ENCODE peak calls at places on chromosome 19, in nine cellular contexts. P is CD4-positive, alpha-beta memory T cell; D is uterus; C is transverse colon; S is left ventricle myocardium inferior; Y is heart left ventricle; L is cardiac muscle cell; T is tibial artery; I is MM.1S. Z is an unnamed sample.

GRCh38 chr19:7817801-7818200 is 12.2 kb upstream of the EVI5L start:
- DNase-seq in T (no peak), C (no peak), I (no peak), P (no peak), L (no peak), D (no peak), S (no peak), Y (no peak), Z (no peak)

GRCh38 chr19:29517946-29518345 is 7.8 kb upstream of the VSTM2B start:
- DNase-seq in C (no peak), T (no peak), Y (peak; percentile 17), S (no peak), D (no peak), P (no peak), L (no peak), I (no peak), Z (no peak)

GRCh38 chr19:44707794-44708193 is 8.8 kb downstream of the CEACAM16 start:
- DNase-seq in C (no peak), Y (no peak), D (no peak), I (no peak), S (no peak), T (no peak), P (no peak), L (no peak), Z (no peak)

GRCh38 chr19:1408300-1409203 is 1.2 kb downstream of the DAZAP1 start:
- DNase-seq in Y (no peak), I (peak; percentile 59), L (peak; percentile 62), C (peak; percentile 55), P (peak; percentile 74), S (peak; percentile 59), T (no peak), D (no peak), Z (peak; percentile 80)

GRCh38 chr19:19488041-19488874 is 27.1 kb downstream of the TSSK6 start:
- DNase-seq in S (no peak), D (peak; percentile 39), I (no peak), P (no peak), C (peak; percentile 60), Y (no peak), L (peak; percentile 45), T (no peak), Z (no peak)

GRCh38 chr19:2055871-2056809 is 5.1 kb upstream of the MKNK2 start:
- DNase-seq in C (peak; percentile 74), D (peak; percentile 90), T (peak; percentile 82), I (no peak), Y (peak; percentile 74), S (peak; percentile 71), L (peak; percentile 84), P (no peak), Z (no peak)

GRCh38 chr19:13252569-13253335 is 102.5 kb downstream of the IER2 start:
- DNase-seq in L (no peak), S (no peak), P (no peak), T (no peak), D (no peak), Y (no peak), C (no peak), I (no peak), Z (no peak)

GRCh38 chr19:42965204-42965603 is 28.2 kb upstream of the PSG7 start:
- DNase-seq in L (no peak), P (no peak), S (no peak), T (no peak), I (no peak), Y (no peak), D (no peak), C (no peak), Z (no peak)

GRCh38 chr19:28744014-28744413 is 468.9 kb downstream of the UQCRFS1 start:
- DNase-seq in D (no peak), Y (no peak), I (no peak), P (no peak), C (no peak), T (no peak), S (no peak), L (no peak), Z (no peak)

GRCh38 chr19:46385636-46386035 is 27.7 kb downstream of the CCDC8 start:
- DNase-seq in S (no peak), I (no peak), D (no peak), Y (no peak), T (no peak), C (no peak), L (no peak), P (no peak), Z (no peak)

GRCh38 chr19:3501780-3502179 is 1.3 kb upstream of the DOHH start:
- DNase-seq in D (no peak), C (no peak), Y (no peak), T (no peak), P (no peak), L (no peak), I (no peak), S (no peak), Z (no peak)

GRCh38 chr19:31727536-31727935 is 378.3 kb upstream of the TSHZ3 start:
- DNase-seq in L (no peak), P (no peak), C (no peak), Y (no peak), S (no peak), T (no peak), I (no peak), D (no peak), Z (no peak)

GRCh38 chr19:17741456-17741855 is 9.8 kb upstream of the FCHO1 start:
- DNase-seq in D (no peak), L (no peak), S (no peak), C (no peak), T (no peak), Y (peak; percentile 1), P (no peak), I (no peak), Z (no peak)

GRCh38 chr19:2782357-2782935 is 627 bp downstream of the SGTA start:
- DNase-seq in C (peak; percentile 18), Y (no peak), I (peak; percentile 28), L (peak; percentile 5), T (no peak), P (no peak), D (no peak), S (no peak), Z (no peak)

GRCh38 chr19:29667941-29668340 is 2.7 kb downstream of the PLEKHF1 start:
- DNase-seq in L (no peak), S (no peak), T (peak; percentile 61), P (peak; percentile 75), C (peak; percentile 56), Y (no peak), I (no peak), D (no peak), Z (peak; percentile 46)

GRCh38 chr19:46350029-46350757 is 3.3 kb downstream of the PPP5C start:
- DNase-seq in D (no peak), L (no peak), P (no peak), T (no peak), Y (no peak), I (no peak), S (no peak), C (peak; percentile 53), Z (no peak)

GRCh38 chr19:15905026-15905425 is 7.2 kb upstream of the CYP4F2 start:
- DNase-seq in I (no peak), C (no peak), S (no peak), P (no peak), D (no peak), L (no peak), Y (no peak), T (no peak), Z (no peak)

GRCh38 chr19:35863018-35863417 is 5.4 kb upstream of the APLP1 start:
- DNase-seq in Y (no peak), S (no peak), I (no peak), D (no peak), L (no peak), P (no peak), T (no peak), C (no peak), Z (no peak)

GRCh38 chr19:49645592-49645991 is 3.6 kb downstream of the SCAF1 start:
- DNase-seq in I (no peak), S (no peak), Y (no peak), D (no peak), L (no peak), P (no peak), T (no peak), C (no peak), Z (no peak)

DNA sequence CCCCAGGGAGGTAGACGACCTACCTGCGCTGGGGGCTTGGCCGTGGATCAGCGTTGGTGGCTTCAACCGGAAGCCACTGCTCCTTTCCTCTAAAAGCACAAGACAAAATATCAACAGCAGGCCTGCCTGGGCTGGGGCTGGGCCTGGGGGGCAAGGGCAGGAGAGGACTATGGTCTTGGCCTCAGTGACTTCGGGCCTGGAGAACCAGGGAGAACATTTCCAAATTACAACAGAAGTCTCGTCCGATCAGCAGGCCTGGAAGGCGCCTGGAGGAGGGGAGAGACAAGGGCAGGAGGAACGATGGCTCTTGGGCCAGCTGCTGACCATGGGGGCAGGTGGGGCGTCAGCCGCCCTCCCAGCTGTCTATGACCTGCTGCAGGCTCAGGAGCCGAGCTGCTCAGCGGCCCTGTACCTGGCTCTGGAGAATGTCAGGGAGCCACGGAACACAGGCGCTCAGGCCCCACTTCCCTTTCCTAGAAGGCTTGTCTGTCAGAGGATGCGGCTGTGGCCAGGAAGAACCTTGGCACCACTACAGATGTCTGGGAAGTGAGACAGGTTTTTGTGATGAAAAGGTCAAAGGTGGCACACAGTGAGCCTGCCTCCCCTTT is 19.4 kb downstream of the CAPS start:
- DNase-seq in I (no peak), P (no peak), S (no peak), Y (no peak), T (no peak), L (no peak), D (no peak), C (no peak), Z (no peak)
- H3K36me3 ChIP-seq in I (peaks cover 9% of the 10 kb centered on the region), P (peaks cover 72% of the 10 kb centered on the region), S (peaks cover 61% of the 10 kb centered on the region), Y (peaks cover 12% of the 10 kb centered on the region), T (peaks cover 61% of the 10 kb centered on the region), L (peaks cover 35% of the 10 kb centered on the region), D (no peaks in the 10 kb centered on the region), C (no peaks in the 10 kb centered on the region), Z (peaks cover 3% of the 10 kb centered on the region)

DNA sequence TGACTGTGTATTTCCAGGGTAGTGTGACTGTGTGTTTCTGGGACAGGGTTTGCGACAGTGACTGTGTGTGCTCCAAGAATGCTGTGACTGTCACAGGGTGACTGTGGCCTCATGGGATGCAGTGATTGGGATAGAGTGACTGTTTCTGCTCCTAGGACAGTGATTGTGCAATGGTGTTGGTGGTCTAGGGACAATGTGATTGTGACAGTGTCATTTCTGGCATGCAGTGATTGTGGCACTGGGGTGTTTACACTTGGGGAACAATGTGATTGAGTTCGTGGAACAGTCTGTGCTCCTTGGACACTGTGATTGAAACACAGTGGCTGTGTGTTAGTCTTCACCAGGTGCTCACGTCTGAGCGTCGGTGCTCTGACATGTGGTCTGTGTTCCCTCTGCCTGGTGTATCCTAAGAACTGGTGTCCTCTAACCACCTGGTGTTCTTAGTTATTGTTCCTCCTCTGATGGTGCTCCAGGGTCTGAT is 1.7 kb downstream of the PDE4A start:
- DNase-seq in L (no peak), T (no peak), Y (no peak), I (no peak), P (no peak), S (no peak), D (no peak), C (no peak), Z (no peak)
- H3K4me3 ChIP-seq in L (no peak overlapping the region), T (no peak overlapping the region), Y (no peak overlapping the region), I (peak overlapping the region; percentile 81), P (no peak overlapping the region), S (no peak overlapping the region), D (no peak overlapping the region), C (no peak overlapping the region), Z (no peak overlapping the region)

GRCh38 chr19:10424011-10424637 is 3.8 kb downstream of the PDE4A start:
- DNase-seq in P (no peak), S (peak; percentile 77), T (peak; percentile 82), D (peak; percentile 58), Y (peak; percentile 78), C (peak; percentile 86), I (peak; percentile 61), L (peak; percentile 77), Z (peak; percentile 84)
- H3K27ac ChIP-seq in P (peak overlapping the region; percentile 38), S (peak overlapping the region; percentile 37), T (no peak overlapping the region), D (no peak overlapping the region), Y (no peak overlapping the region), C (peak overlapping the region; percentile 27), I (peak overlapping the region; percentile 65), L (no peak overlapping the region), Z (no peak overlapping the region)

GRCh38 chr19:10809693-10810285 is 26.2 kb downstream of the TMED1 start:
- DNase-seq in L (no peak), Y (no peak), S (no peak), I (no peak), D (no peak), T (no peak), P (no peak), C (no peak), Z (no peak)
- H3K36me3 ChIP-seq in L (peaks cover 15% of the 10 kb centered on the region), Y (peaks cover 7% of the 10 kb centered on the region), S (peaks cover 98% of the 10 kb centered on the region), I (no peaks in the 10 kb centered on the region), D (no peaks in the 10 kb centered on the region), T (peaks cover 78% of the 10 kb centered on the region), P (peaks cover 26% of the 10 kb centered on the region), C (no peaks in the 10 kb centered on the region), Z (peaks cover 5% of the 10 kb centered on the region)

Z was measured in Karpas-422.